ENCODE peak calls at places on chromosomes 13 and 19, in seven cellular contexts. U, W, C, V, E, S and A are unnamed samples. For H3K27me3, the result is how much of the 10 kb centered on the place peaks cover.

GRCh38 chr13:59422646-59423045 is 741.1 kb downstream of the DIAPH3 start:
- DNase-seq in C (no peak), S (no peak), V (no peak), W (no peak), U (no peak), E (no peak), A (no peak)

GRCh38 chr19:10211071-10211470 is 16.3 kb upstream of the DNMT1 start:
- DNase-seq in W (no peak), S (no peak), V (no peak), E (no peak), C (no peak), U (no peak), A (no peak)

GRCh38 chr13:113110048-113110851 is 4.7 kb downstream of the F7 start:
- DNase-seq in S (no peak), C (peak), E (no peak), W (peak), U (no peak), V (peak), A (no peak)

GRCh38 chr13:108967371-108967770 is 338.0 kb downstream of the MYO16 start:
- DNase-seq in S (no peak), U (no peak), V (no peak), C (no peak), E (no peak), W (no peak), A (no peak)

GRCh38 chr13:40490086-40490723 is 176.2 kb downstream of the FOXO1 start:
- DNase-seq in S (no peak), V (no peak), C (no peak), E (no peak), U (no peak), W (no peak), A (no peak)

GRCh38 chr19:2461751-2462634 is 5.2 kb upstream of the LMNB2 start:
- DNase-seq in V (peak), U (no peak), E (no peak), C (peak), W (peak), S (peak), A (no peak)

GRCh38 chr13:22278336-22278929 is 607.6 kb downstream of the FGF9 start:
- DNase-seq in S (peak), U (no peak), W (no peak), C (peak), E (no peak), V (no peak), A (no peak)

GRCh38 chr19:7652061-7652641 is 15.2 kb downstream of the STXBP2 start:
- DNase-seq in S (peak), V (peak), E (peak), C (peak), W (peak), U (peak), A (peak)

GRCh38 chr19:38655148-38655824 is 7.8 kb downstream of the ACTN4 start:
- DNase-seq in E (no peak), U (no peak), C (no peak), V (no peak), S (no peak), W (peak), A (no peak)

GRCh38 chr19:49775742-49776370 is 9.1 kb downstream of the AP2A1 start:
- DNase-seq in C (no peak), W (no peak), E (no peak), S (no peak), U (no peak), V (no peak), A (no peak)

GRCh38 chr13:99379856-99380255 is 72.7 kb upstream of the GPR183 start:
- DNase-seq in V (no peak), W (no peak), E (no peak), U (no peak), S (no peak), C (no peak), A (no peak)

GRCh38 chr13:101730420-101731000 is 278.0 kb downstream of the ITGBL1 start:
- DNase-seq in U (no peak), V (no peak), E (no peak), C (no peak), S (no peak), W (no peak), A (no peak)

GRCh38 chr13:110293649-110294048 is 13.3 kb downstream of the COL4A1 start:
- DNase-seq in S (no peak), V (no peak), E (no peak), W (no peak), C (no peak), U (no peak), A (no peak)

GRCh38 chr19:12733369-12733896 is 1.1 kb downstream of the TRIR start:
- DNase-seq in E (no peak), U (no peak), W (peak), C (peak), S (no peak), V (no peak), A (no peak)

GRCh38 chr13:25046274-25046984 is 49.5 kb upstream of the PABPC3 start:
- DNase-seq in E (no peak), U (no peak), C (no peak), W (no peak), S (no peak), V (no peak), A (no peak)

GRCh38 chr19:49425922-49426592 is 869 bp downstream of the GFY start:
- DNase-seq in E (no peak), W (no peak), V (no peak), S (no peak), U (no peak), C (no peak), A (no peak)

GRCh38 chr19:13095393-13095784 is 7.3 kb downstream of the LYL1 start:
- DNase-seq in U (no peak), W (no peak), V (no peak), E (no peak), C (no peak), S (no peak), A (no peak)

GRCh38 chr13:28958018-28958417 is 137.9 kb downstream of the MTUS2 start:
- DNase-seq in C (no peak), U (no peak), V (no peak), E (no peak), S (no peak), W (no peak), A (no peak)

GRCh38 chr13:59680429-59681024 is 483.2 kb downstream of the DIAPH3 start:
- DNase-seq in U (no peak), W (peak), S (no peak), E (no peak), V (no peak), C (peak), A (no peak)

GRCh38 chr13:106532111-106532929 is 3.1 kb downstream of the EFNB2 start:
- DNase-seq in W (peak), U (no peak), V (peak), E (no peak), S (no peak), C (peak), A (no peak)

GRCh38 chr19:15107056-15108010 is at the start of gene SYDE1:
- DNase-seq in U (no peak), C (peak), E (no peak), S (peak), W (peak), V (no peak), A (no peak)

GRCh38 chr19:23882493-23882892 is 32.2 kb upstream of the ZNF726 start:
- DNase-seq in C (no peak), V (no peak), W (no peak), E (no peak), S (no peak), U (no peak), A (no peak)

GRCh38 chr13:75312884-75313520 is 169.0 kb downstream of the TBC1D4 start:
- DNase-seq in S (no peak), V (no peak), E (no peak), U (no peak), W (no peak), C (no peak), A (no peak)

GRCh38 chr19:10007366-10007765 is 2.9 kb downstream of the COL5A3 start:
- DNase-seq in U (no peak), C (no peak), V (no peak), W (peak), S (peak), E (no peak), A (no peak)

GRCh38 chr19:38975861-38976271 is 324 bp upstream of the FBXO17 start:
- DNase-seq in W (peak), U (no peak), V (no peak), S (no peak), E (no peak), C (peak), A (no peak)

GRCh38 chr19:16014923-16015804 is 61.1 kb upstream of the TPM4 start:
- DNase-seq in U (no peak), E (no peak), S (no peak), V (no peak), C (no peak), W (no peak), A (no peak)

GRCh38 chr13:101572456-101572855 is 120.0 kb downstream of the ITGBL1 start:
- DNase-seq in U (no peak), E (no peak), C (no peak), W (no peak), S (no peak), V (no peak), A (no peak)

GRCh38 chr13:32674503-32674902 is 88.3 kb downstream of the PDS5B start:
- DNase-seq in E (no peak), V (no peak), W (no peak), S (no peak), U (no peak), C (no peak), A (no peak)

GRCh38 chr19:3137139-3137538 is 1.3 kb downstream of the GNA15 start:
- DNase-seq in U (no peak), W (no peak), C (peak), S (no peak), V (no peak), E (no peak), A (no peak)

GRCh38 chr19:23440207-23440606 is 44.9 kb upstream of the ZNF91 start:
- DNase-seq in E (no peak), S (no peak), U (no peak), V (no peak), C (no peak), W (no peak), A (no peak)

GRCh38 chr19:39438270-39438934 is 2.7 kb upstream of the RPS16 start:
- DNase-seq in W (peak), S (no peak), E (no peak), V (no peak), U (no peak), C (no peak), A (no peak)

GRCh38 chr13:46339035-46339666 is 47.9 kb downstream of the RUBCNL start:
- DNase-seq in V (no peak), E (no peak), C (peak), W (peak), U (peak), S (peak), A (peak)

GRCh38 chr13:81987159-81987558 is 1646.2 kb upstream of the SPRY2 start:
- DNase-seq in E (no peak), S (no peak), C (no peak), V (no peak), W (no peak), U (no peak), A (no peak)

GRCh38 chr13:78650725-78651083 is 8.3 kb downstream of the OBI1 start:
- DNase-seq in U (no peak), W (no peak), C (no peak), E (no peak), S (no peak), V (no peak), A (no peak)

GRCh38 chr19:14058182-14059092 is 3.4 kb downstream of the PALM3 start:
- DNase-seq in S (no peak), C (no peak), V (no peak), W (no peak), U (no peak), E (no peak), A (no peak)

GRCh38 chr19:42294471-42295137 is 7.3 kb upstream of the PRR19 start:
- DNase-seq in C (no peak), U (no peak), E (no peak), V (no peak), S (no peak), W (no peak), A (no peak)

GRCh38 chr19:42293966-42294365 is 8.0 kb upstream of the PRR19 start:
- DNase-seq in U (no peak), V (no peak), W (no peak), S (no peak), E (no peak), C (no peak), A (no peak)

GRCh38 chr19:42295831-42296525 is 6.0 kb upstream of the PRR19 start:
- DNase-seq in S (peak), C (peak), W (peak), E (no peak), U (no peak), V (peak), A (no peak)

GRCh38 chr19:42297034-42297433 is 4.9 kb upstream of the PRR19 start:
- DNase-seq in E (no peak), C (no peak), U (no peak), W (no peak), V (no peak), S (no peak), A (no peak)

DNA sequence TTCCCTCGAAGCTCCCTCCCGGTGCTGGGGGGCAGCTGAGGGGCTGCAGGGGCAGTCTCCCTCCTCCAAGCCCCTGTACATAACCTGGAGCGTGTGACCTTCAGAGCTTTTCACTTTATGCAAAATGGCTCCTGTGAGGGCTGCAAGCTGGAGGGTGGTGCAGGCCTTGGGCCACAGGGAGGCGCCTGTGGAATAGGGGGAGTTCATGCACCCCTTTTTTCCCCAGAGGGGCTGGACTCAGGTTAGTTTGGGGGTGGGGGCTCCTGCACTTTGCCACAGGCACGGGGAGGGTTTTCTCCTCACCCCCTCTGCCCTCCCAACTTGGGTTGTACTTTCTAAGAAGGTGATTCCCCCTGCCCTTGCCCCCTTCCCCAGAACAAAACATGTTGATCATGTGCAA is 6.6 kb upstream of the PRR19 start:
- DNase-seq in W (no peak), U (no peak), C (no peak), S (no peak), V (no peak), E (no peak), A (no peak)
- TF ChIP-seq CTCF in W (no peak), U (no peak), C (no peak), S (no peak), V (no peak), E (no peak), A (no peak)

GRCh38 chr13:97231832-97232201 is 9.7 kb downstream of the MBNL2 start:
- DNase-seq in S (no peak), V (no peak), U (no peak), W (peak), C (no peak), E (no peak), A (no peak)

GRCh38 chr13:97231118-97231831 is 9.1 kb downstream of the MBNL2 start:
- DNase-seq in W (peak), V (no peak), C (no peak), S (no peak), U (no peak), E (no peak), A (no peak)

GRCh38 chr13:97226788-97227627 is 4.9 kb downstream of the MBNL2 start:
- DNase-seq in W (no peak), V (no peak), C (peak), E (no peak), U (no peak), S (no peak), A (no peak)

GRCh38 chr13:97229699-97230098 is 7.6 kb downstream of the MBNL2 start:
- DNase-seq in C (no peak), S (no peak), V (no peak), U (no peak), E (no peak), W (no peak), A (no peak)

GRCh38 chr13:97228850-97229521 is 6.9 kb downstream of the MBNL2 start:
- DNase-seq in S (no peak), V (no peak), C (peak), U (no peak), W (peak), E (no peak), A (no peak)
- H3K27me3 ChIP-seq in S (under half), V (under half), C (under half), U (under half), W (under half), E (under half), A (under half)

GRCh38 chr13:26440111-26440510 is 117.4 kb upstream of the WASF3 start:
- DNase-seq in S (no peak), E (no peak), W (peak), V (no peak), C (no peak), U (no peak), A (no peak)

GRCh38 chr13:26442541-26442940 is 114.9 kb upstream of the WASF3 start:
- DNase-seq in C (no peak), E (no peak), V (no peak), U (no peak), W (peak), S (no peak), A (no peak)

GRCh38 chr13:26449063-26449848 is 108.2 kb upstream of the WASF3 start:
- DNase-seq in C (no peak), V (no peak), S (no peak), W (peak), E (no peak), U (no peak), A (no peak)

GRCh38 chr13:26446751-26447150 is 110.7 kb upstream of the WASF3 start:
- DNase-seq in U (no peak), C (no peak), E (no peak), V (no peak), S (no peak), W (peak), A (no peak)

DNA sequence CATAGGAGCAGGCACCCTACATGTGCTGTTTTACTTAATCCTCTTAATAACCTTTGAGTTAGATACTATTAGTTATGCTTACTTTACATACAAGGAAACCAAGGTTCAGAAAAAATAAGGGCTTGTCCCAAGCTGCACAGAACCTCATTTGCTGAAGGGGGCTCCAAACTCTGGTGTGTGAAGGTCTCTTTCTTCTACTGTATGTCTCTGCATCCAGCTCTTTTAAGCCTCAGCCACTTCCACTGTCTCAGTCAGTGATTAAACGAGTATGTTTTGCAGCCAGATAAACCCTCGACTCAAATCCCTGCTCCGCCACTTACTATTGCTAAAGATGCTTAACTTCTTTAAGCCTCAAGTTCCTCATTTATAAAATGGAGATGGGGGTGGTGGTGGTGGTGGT is 112.4 kb upstream of the WASF3 start:
- DNase-seq in E (no peak), S (no peak), C (no peak), W (no peak), V (no peak), U (no peak), A (no peak)
- TF ChIP-seq CTCF in E (no peak), S (no peak), C (no peak), W (no peak), V (no peak), U (no peak), A (no peak)

GRCh38 chr13:34941436-34941834 is 635 bp upstream of the NBEA start:
- DNase-seq in W (no peak), C (no peak), E (no peak), S (no peak), U (no peak), V (no peak), A (no peak)
- H3K27me3 ChIP-seq in W (under half), C (under half), E (under half), S (under half), U (under half), V (under half), A (under half)

DNA sequence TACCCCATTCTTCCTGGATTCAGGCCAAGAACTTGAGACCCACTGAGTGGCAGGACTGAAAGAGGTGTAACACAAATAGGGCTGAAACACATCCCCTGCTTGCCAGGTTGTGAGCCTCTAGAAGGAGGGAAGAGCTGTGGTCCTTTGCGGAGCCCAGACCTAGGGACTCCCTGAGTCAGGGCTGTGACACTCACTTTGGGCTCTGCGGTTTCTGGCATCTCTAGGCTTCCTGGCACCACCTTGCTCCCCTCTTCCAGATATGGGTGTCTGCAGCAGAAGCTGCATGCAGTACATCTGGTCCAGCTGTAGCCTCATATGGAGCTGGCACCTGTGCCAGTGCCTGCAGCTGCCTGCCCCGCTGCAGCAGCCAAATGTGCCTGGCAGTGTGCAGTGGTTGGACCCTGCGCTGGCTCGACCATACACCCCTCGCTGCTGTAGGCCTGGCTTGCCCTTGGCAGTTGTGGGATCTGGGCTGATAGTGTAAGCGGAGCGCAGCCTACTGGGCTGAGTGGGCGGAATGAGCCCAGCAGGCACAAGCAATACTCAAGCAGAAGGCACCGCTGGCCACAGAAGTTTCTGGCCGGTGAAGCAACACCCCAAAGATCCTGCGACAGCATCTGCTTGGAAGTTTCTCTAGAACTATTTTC is 290.4 kb downstream of the SLITRK6 start:
- DNase-seq in S (no peak), E (no peak), C (peak), U (no peak), W (peak), V (no peak), A (no peak)
- TF ChIP-seq CTCF in S (no peak), E (no peak), C (no peak), U (no peak), W (no peak), V (no peak), A (no peak)